ENCODE peak calls at places on chromosomes 12 and 14, in ten cellular contexts. One of them, this sample, is unnamed.

GRCh38 chr14:103185051-103186027 is 62.1 kb downstream of the TNFAIP2 start:
- DNase-seq in heart right ventricle: no peak
- DNase-seq in AG09309: no peak
- DNase-seq in heart left ventricle: no peak
- DNase-seq in left lung: no peak
- DNase-seq in cardiac fibroblast: peak
- DNase-seq in left ventricle myocardium inferior: no peak
- DNase-seq in cardiac muscle cell: peak
- DNase-seq in colonic mucosa: no peak
- DNase-seq in AG04450: no peak
- DNase-seq in this sample: peak

GRCh38 chr12:131455581-131456110 is 255.2 kb upstream of the SFSWAP start:
- DNase-seq in heart right ventricle: no peak
- DNase-seq in left ventricle myocardium inferior: no peak
- DNase-seq in left lung: peak
- DNase-seq in AG09309: no peak
- DNase-seq in heart left ventricle: no peak
- DNase-seq in AG04450: no peak
- DNase-seq in cardiac fibroblast: no peak
- DNase-seq in colonic mucosa: no peak
- DNase-seq in cardiac muscle cell: no peak
- DNase-seq in this sample: no peak

GRCh38 chr12:121023799-121024198 is 7.5 kb upstream of the C12orf43 start:
- DNase-seq in left ventricle myocardium inferior: no peak
- DNase-seq in left lung: no peak
- DNase-seq in AG04450: no peak
- DNase-seq in cardiac fibroblast: no peak
- DNase-seq in AG09309: no peak
- DNase-seq in heart right ventricle: no peak
- DNase-seq in heart left ventricle: no peak
- DNase-seq in colonic mucosa: no peak
- DNase-seq in cardiac muscle cell: no peak
- DNase-seq in this sample: no peak

GRCh38 chr12:116853507-116853906 is 27.7 kb downstream of the HRK start:
- DNase-seq in colonic mucosa: no peak
- DNase-seq in cardiac fibroblast: no peak
- DNase-seq in AG09309: no peak
- DNase-seq in left lung: no peak
- DNase-seq in AG04450: no peak
- DNase-seq in heart left ventricle: no peak
- DNase-seq in heart right ventricle: no peak
- DNase-seq in left ventricle myocardium inferior: no peak
- DNase-seq in cardiac muscle cell: no peak
- DNase-seq in this sample: no peak

GRCh38 chr14:102898776-102899515 is 23.5 kb upstream of the AMN start:
- DNase-seq in cardiac muscle cell: no peak
- DNase-seq in heart left ventricle: no peak
- DNase-seq in cardiac fibroblast: no peak
- DNase-seq in AG04450: no peak
- DNase-seq in heart right ventricle: no peak
- DNase-seq in AG09309: no peak
- DNase-seq in left lung: no peak
- DNase-seq in left ventricle myocardium inferior: no peak
- DNase-seq in colonic mucosa: no peak
- DNase-seq in this sample: no peak

GRCh38 chr12:121637231-121637914 is 11.0 kb downstream of the ORAI1 start:
- DNase-seq in heart right ventricle: no peak
- DNase-seq in AG04450: no peak
- DNase-seq in cardiac fibroblast: no peak
- DNase-seq in cardiac muscle cell: no peak
- DNase-seq in left ventricle myocardium inferior: no peak
- DNase-seq in AG09309: no peak
- DNase-seq in left lung: peak
- DNase-seq in colonic mucosa: peak
- DNase-seq in heart left ventricle: no peak
- DNase-seq in this sample: no peak

GRCh38 chr12:2443766-2444165 is 351.0 kb upstream of the FKBP4 start:
- DNase-seq in left lung: no peak
- DNase-seq in AG09309: no peak
- DNase-seq in heart left ventricle: no peak
- DNase-seq in heart right ventricle: no peak
- DNase-seq in cardiac muscle cell: no peak
- DNase-seq in AG04450: no peak
- DNase-seq in colonic mucosa: no peak
- DNase-seq in cardiac fibroblast: no peak
- DNase-seq in left ventricle myocardium inferior: no peak
- DNase-seq in this sample: no peak

GRCh38 chr14:52891800-52892199 is 59.0 kb downstream of the FERMT2 start:
- DNase-seq in AG04450: no peak
- DNase-seq in heart right ventricle: no peak
- DNase-seq in AG09309: no peak
- DNase-seq in left ventricle myocardium inferior: no peak
- DNase-seq in colonic mucosa: no peak
- DNase-seq in left lung: no peak
- DNase-seq in cardiac muscle cell: no peak
- DNase-seq in cardiac fibroblast: no peak
- DNase-seq in heart left ventricle: no peak
- DNase-seq in this sample: no peak

GRCh38 chr14:89228921-89229639 is 188.0 kb downstream of the FOXN3 start:
- DNase-seq in heart right ventricle: peak
- DNase-seq in AG04450: no peak
- DNase-seq in left lung: no peak
- DNase-seq in cardiac muscle cell: peak
- DNase-seq in cardiac fibroblast: no peak
- DNase-seq in left ventricle myocardium inferior: peak
- DNase-seq in heart left ventricle: peak
- DNase-seq in AG09309: no peak
- DNase-seq in colonic mucosa: no peak
- DNase-seq in this sample: no peak

GRCh38 chr14:89227490-89227834 is 189.6 kb downstream of the FOXN3 start:
- DNase-seq in cardiac muscle cell: no peak
- DNase-seq in heart right ventricle: no peak
- DNase-seq in cardiac fibroblast: no peak
- DNase-seq in left lung: no peak
- DNase-seq in AG04450: no peak
- DNase-seq in left ventricle myocardium inferior: no peak
- DNase-seq in colonic mucosa: no peak
- DNase-seq in AG09309: peak
- DNase-seq in heart left ventricle: no peak
- DNase-seq in this sample: no peak

GRCh38 chr14:89231426-89232113 is 185.5 kb downstream of the FOXN3 start:
- DNase-seq in colonic mucosa: no peak
- DNase-seq in AG04450: no peak
- DNase-seq in left lung: no peak
- DNase-seq in left ventricle myocardium inferior: no peak
- DNase-seq in heart left ventricle: no peak
- DNase-seq in cardiac fibroblast: no peak
- DNase-seq in heart right ventricle: no peak
- DNase-seq in cardiac muscle cell: no peak
- DNase-seq in AG09309: no peak
- DNase-seq in this sample: no peak

GRCh38 chr14:89225607-89226006 is 191.4 kb downstream of the FOXN3 start:
- DNase-seq in heart left ventricle: no peak
- DNase-seq in colonic mucosa: no peak
- DNase-seq in AG09309: no peak
- DNase-seq in heart right ventricle: no peak
- DNase-seq in AG04450: no peak
- DNase-seq in cardiac muscle cell: no peak
- DNase-seq in cardiac fibroblast: no peak
- DNase-seq in left lung: no peak
- DNase-seq in left ventricle myocardium inferior: no peak
- DNase-seq in this sample: no peak

DNA sequence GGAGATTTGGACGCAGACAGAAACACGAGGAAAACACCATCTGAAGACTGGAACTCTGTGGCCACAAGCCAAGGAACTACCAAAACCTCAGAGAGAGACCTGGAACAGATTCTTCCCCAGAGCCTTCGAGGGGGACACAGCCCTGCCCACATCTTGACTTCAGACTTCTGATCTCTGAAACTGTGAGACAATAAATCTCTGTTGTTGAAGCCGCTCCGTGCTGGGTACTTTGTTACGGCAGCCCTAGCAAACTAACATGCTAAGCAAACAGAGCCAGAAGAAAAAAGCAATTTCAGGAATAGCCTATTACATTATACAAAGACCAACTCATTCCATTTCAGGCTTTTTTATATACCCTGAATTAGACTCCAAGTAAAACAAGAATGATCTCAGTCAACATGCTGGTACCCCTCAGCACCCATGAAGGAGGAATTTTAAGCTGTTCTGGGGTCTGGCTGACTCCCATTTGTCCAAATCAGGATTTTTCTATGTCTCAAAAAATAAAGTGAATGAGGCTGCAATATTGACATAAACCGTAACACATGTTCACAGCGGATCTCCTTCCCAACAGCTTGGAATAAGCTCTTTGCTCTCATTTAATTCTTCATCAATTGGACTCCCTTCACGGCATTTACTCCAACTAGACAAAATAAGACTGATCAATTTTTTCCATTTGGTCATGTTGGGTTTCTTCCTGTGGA is 190.1 kb downstream of the FOXN3 start:
- DNase-seq in colonic mucosa: no peak
- DNase-seq in left lung: no peak
- DNase-seq in heart right ventricle: no peak
- DNase-seq in left ventricle myocardium inferior: no peak
- DNase-seq in AG04450: no peak
- DNase-seq in cardiac muscle cell: peak
- DNase-seq in heart left ventricle: no peak
- DNase-seq in cardiac fibroblast: peak
- DNase-seq in AG09309: no peak
- DNase-seq in this sample: no peak
- H3K4me3 ChIP-seq in colonic mucosa: no peak
- H3K4me3 ChIP-seq in left lung: no peak
- H3K4me3 ChIP-seq in heart right ventricle: no peak
- H3K4me3 ChIP-seq in left ventricle myocardium inferior: no peak
- H3K4me3 ChIP-seq in AG04450: no peak
- H3K4me3 ChIP-seq in cardiac muscle cell: no peak
- H3K4me3 ChIP-seq in heart left ventricle: no peak
- H3K4me3 ChIP-seq in cardiac fibroblast: no peak
- H3K4me3 ChIP-seq in AG09309: no peak
- H3K4me3 ChIP-seq in this sample: no peak

DNA sequence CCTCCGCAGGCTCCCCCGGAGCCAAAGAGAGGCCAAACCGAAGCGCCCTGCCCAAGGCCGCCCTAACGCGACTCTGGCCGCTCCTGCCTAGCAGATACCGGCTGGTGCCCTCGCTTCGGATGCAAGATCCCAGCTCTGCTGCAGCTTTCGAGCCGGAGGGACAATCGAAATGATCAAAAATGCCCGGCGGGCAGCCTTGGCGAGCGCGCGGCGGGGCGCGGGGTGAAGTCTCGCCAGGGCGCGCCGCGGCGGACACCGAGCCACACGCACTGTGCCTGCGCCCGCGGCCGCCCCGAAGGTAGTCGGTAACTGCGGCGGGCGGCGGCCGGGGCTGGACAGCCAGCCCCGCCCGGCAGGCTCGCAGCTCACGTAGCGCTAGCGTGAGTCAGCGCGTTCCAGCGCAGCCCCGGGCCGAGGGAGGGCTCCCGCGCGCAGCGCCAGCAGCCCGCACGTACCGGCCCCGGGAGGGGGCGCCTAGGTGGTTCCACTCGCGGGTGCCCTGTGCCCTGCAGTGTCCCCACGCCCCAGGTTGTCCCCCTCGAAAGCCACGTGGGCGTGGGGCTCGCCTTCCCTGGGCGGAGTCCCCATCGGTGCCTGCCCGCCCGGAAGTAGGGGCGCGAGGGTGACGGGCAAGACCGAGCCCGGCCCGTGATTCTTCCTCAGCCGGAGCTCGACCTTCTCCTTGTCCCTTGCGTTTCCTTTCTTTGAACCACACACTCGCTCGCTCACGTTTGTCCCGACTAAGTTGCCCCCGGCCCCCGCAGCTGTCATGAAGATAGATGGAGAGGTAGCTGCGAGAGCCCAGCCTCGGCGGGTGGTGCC is 109.3 kb upstream of the EGLN3 start:
- DNase-seq in colonic mucosa: peak
- DNase-seq in cardiac fibroblast: peak
- DNase-seq in AG09309: no peak
- DNase-seq in AG04450: no peak
- DNase-seq in cardiac muscle cell: peak
- DNase-seq in heart left ventricle: peak
- DNase-seq in heart right ventricle: peak
- DNase-seq in left lung: peak
- DNase-seq in left ventricle myocardium inferior: peak
- DNase-seq in this sample: peak
- TF ChIP-seq CTCF in colonic mucosa: peak
- TF ChIP-seq CTCF in cardiac fibroblast: no peak
- TF ChIP-seq CTCF in AG09309: no peak
- TF ChIP-seq CTCF in AG04450: peak
- TF ChIP-seq CTCF in cardiac muscle cell: peak
- TF ChIP-seq CTCF in heart left ventricle: peak
- TF ChIP-seq CTCF in heart right ventricle: peak
- TF ChIP-seq CTCF in left lung: no peak
- TF ChIP-seq CTCF in left ventricle myocardium inferior: peak
- TF ChIP-seq CTCF in this sample: peak

GRCh38 chr14:72450473-72451044 is 443.3 kb downstream of the DPF3 start:
- DNase-seq in left ventricle myocardium inferior: no peak
- DNase-seq in colonic mucosa: no peak
- DNase-seq in AG09309: no peak
- DNase-seq in left lung: no peak
- DNase-seq in heart left ventricle: no peak
- DNase-seq in cardiac muscle cell: no peak
- DNase-seq in AG04450: no peak
- DNase-seq in cardiac fibroblast: no peak
- DNase-seq in heart right ventricle: no peak
- DNase-seq in this sample: no peak

GRCh38 chr14:72454388-72454787 is 439.5 kb downstream of the DPF3 start:
- DNase-seq in colonic mucosa: no peak
- DNase-seq in AG09309: no peak
- DNase-seq in cardiac fibroblast: no peak
- DNase-seq in heart left ventricle: no peak
- DNase-seq in cardiac muscle cell: no peak
- DNase-seq in left lung: no peak
- DNase-seq in left ventricle myocardium inferior: no peak
- DNase-seq in heart right ventricle: no peak
- DNase-seq in AG04450: no peak
- DNase-seq in this sample: no peak

GRCh38 chr14:72448212-72448611 is 445.7 kb downstream of the DPF3 start:
- DNase-seq in left ventricle myocardium inferior: no peak
- DNase-seq in colonic mucosa: no peak
- DNase-seq in left lung: no peak
- DNase-seq in AG04450: no peak
- DNase-seq in heart right ventricle: no peak
- DNase-seq in cardiac fibroblast: no peak
- DNase-seq in cardiac muscle cell: no peak
- DNase-seq in AG09309: no peak
- DNase-seq in heart left ventricle: no peak
- DNase-seq in this sample: no peak

GRCh38 chr14:72451081-72451972 is 442.6 kb downstream of the DPF3 start:
- DNase-seq in left ventricle myocardium inferior: no peak
- DNase-seq in left lung: no peak
- DNase-seq in AG09309: no peak
- DNase-seq in heart right ventricle: no peak
- DNase-seq in cardiac muscle cell: no peak
- DNase-seq in colonic mucosa: no peak
- DNase-seq in heart left ventricle: no peak
- DNase-seq in cardiac fibroblast: no peak
- DNase-seq in AG04450: no peak
- DNase-seq in this sample: no peak
- H3K4me3 ChIP-seq in left ventricle myocardium inferior: no peak
- H3K4me3 ChIP-seq in left lung: no peak
- H3K4me3 ChIP-seq in AG09309: no peak
- H3K4me3 ChIP-seq in heart right ventricle: no peak
- H3K4me3 ChIP-seq in cardiac muscle cell: no peak
- H3K4me3 ChIP-seq in colonic mucosa: no peak
- H3K4me3 ChIP-seq in heart left ventricle: no peak
- H3K4me3 ChIP-seq in cardiac fibroblast: no peak
- H3K4me3 ChIP-seq in AG04450: no peak
- H3K4me3 ChIP-seq in this sample: no peak

DNA sequence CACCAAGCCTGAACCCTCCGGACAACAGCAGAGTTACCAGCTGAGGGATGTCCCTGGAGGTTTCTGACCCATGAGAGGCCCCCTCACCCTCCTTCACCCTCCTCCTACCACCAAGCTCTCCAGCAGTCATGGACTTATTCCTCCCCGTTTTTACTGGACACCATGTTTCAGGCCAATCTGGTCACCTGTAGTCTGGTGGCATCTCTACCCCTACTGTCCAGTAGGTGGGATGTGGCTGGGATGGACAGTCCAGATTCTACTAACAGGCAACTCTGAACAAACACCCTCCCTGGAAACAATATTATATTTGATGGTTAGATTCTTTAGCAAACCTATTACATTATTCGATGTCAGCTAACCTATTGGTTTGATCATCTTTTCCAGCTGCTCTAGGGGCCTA is 83.2 kb downstream of the SLC38A1 start:
- DNase-seq in left ventricle myocardium inferior: no peak
- DNase-seq in left lung: no peak
- DNase-seq in cardiac fibroblast: no peak
- DNase-seq in heart right ventricle: no peak
- DNase-seq in colonic mucosa: no peak
- DNase-seq in AG04450: no peak
- DNase-seq in heart left ventricle: no peak
- DNase-seq in AG09309: no peak
- DNase-seq in cardiac muscle cell: no peak
- DNase-seq in this sample: no peak
- TF ChIP-seq CTCF in left ventricle myocardium inferior: no peak
- TF ChIP-seq CTCF in left lung: no peak
- TF ChIP-seq CTCF in cardiac fibroblast: no peak
- TF ChIP-seq CTCF in heart right ventricle: no peak
- TF ChIP-seq CTCF in colonic mucosa: no peak
- TF ChIP-seq CTCF in AG04450: no peak
- TF ChIP-seq CTCF in heart left ventricle: no peak
- TF ChIP-seq CTCF in AG09309: no peak
- TF ChIP-seq CTCF in cardiac muscle cell: no peak
- TF ChIP-seq CTCF in this sample: no peak

This sample was measured in choroid plexus epithelial cell.